ENCODE peak calls at places on chromosomes 7 and 10, in four cellular contexts. I is brain microvascular endothelial cell, D is colonic mucosa, X is AG04450. W is an unnamed sample.

GRCh38 chr10:69048103-69048502 is 39.8 kb upstream of the SRGN start:
- DNase-seq in X (no peak), D (no peak), I (peak), W (no peak)

GRCh38 chr10:50527438-50528043 is 96.2 kb downstream of the SGMS1 start:
- DNase-seq in D (no peak), X (no peak), I (no peak), W (no peak)

GRCh38 chr7:25758559-25758958 is 393.4 kb upstream of the NFE2L3 start:
- DNase-seq in I (no peak), X (no peak), D (no peak), W (no peak)

GRCh38 chr7:2033586-2034135 is 199.1 kb downstream of the MAD1L1 start:
- DNase-seq in X (no peak), I (no peak), D (no peak), W (no peak)

GRCh38 chr7:155685070-155685790 is 40.8 kb downstream of the RBM33 start:
- DNase-seq in X (no peak), I (no peak), D (no peak), W (no peak)

GRCh38 chr7:14195896-14196295 is 206.4 kb upstream of the ETV1 start:
- DNase-seq in X (no peak), I (no peak), D (no peak), W (no peak)

GRCh38 chr10:132449826-132450211 is 52.8 kb downstream of the PWWP2B start:
- DNase-seq in X (no peak), I (no peak), D (no peak), W (no peak)

GRCh38 chr7:102061981-102062390 is 224.7 kb upstream of the SH2B2 start:
- DNase-seq in D (no peak), X (no peak), I (no peak), W (no peak)

GRCh38 chr7:731440-732085 is 4.5 kb upstream of the PRKAR1B start:
- DNase-seq in I (no peak), X (no peak), D (no peak), W (no peak)

GRCh38 chr7:139230078-139230477 is 959 bp upstream of the UBN2 start:
- DNase-seq in D (no peak), I (no peak), X (no peak), W (peak)

GRCh38 chr7:157375410-157375809 is 38.6 kb downstream of the DNAJB6 start:
- DNase-seq in D (no peak), I (no peak), X (no peak), W (no peak)

GRCh38 chr10:119025776-119026175 is 3.7 kb upstream of the NANOS1 start:
- DNase-seq in I (no peak), D (no peak), X (no peak), W (no peak)

GRCh38 chr10:12041766-12042408 is 722 bp downstream of the UPF2 start:
- DNase-seq in I (peak), X (no peak), D (peak), W (peak)

GRCh38 chr7:150406311-150406564 is 27.1 kb downstream of the ZNF775 start:
- DNase-seq in D (no peak), I (no peak), X (no peak), W (no peak)

GRCh38 chr10:91251430-91252056 is 31.1 kb downstream of the PCGF5 start:
- DNase-seq in X (no peak), D (peak), I (peak), W (peak)

GRCh38 chr7:69748530-69748929 is 150.3 kb downstream of the AUTS2 start:
- DNase-seq in I (no peak), D (no peak), X (no peak), W (no peak)

GRCh38 chr10:132058111-132058745 is 7.5 kb upstream of the JAKMIP3 start:
- DNase-seq in D (no peak), I (no peak), X (no peak), W (no peak)

GRCh38 chr10:33163941-33164824 is 170.3 kb downstream of the NRP1 start:
- DNase-seq in D (no peak), X (no peak), I (peak), W (no peak)

GRCh38 chr10:1069680-1070079 is 13.5 kb downstream of the WDR37 start:
- DNase-seq in X (no peak), D (no peak), I (no peak), W (no peak)

GRCh38 chr10:125137601-125138438 is 22.5 kb downstream of the CTBP2 start:
- DNase-seq in X (no peak), I (no peak), D (peak), W (peak)

GRCh38 chr10:85612833-85613232 is 753.8 kb downstream of the GRID1 start:
- DNase-seq in D (no peak), X (no peak), I (no peak), W (no peak)

GRCh38 chr10:101559596-101560292 is 28.3 kb downstream of the POLL start:
- DNase-seq in D (no peak), I (no peak), X (no peak), W (no peak)

GRCh38 chr10:89367529-89367928 is 10.3 kb upstream of the IFIT1B start:
- DNase-seq in X (no peak), I (no peak), D (no peak), W (no peak)

GRCh38 chr10:63054889-63055606 is 78.1 kb upstream of the NRBF2 start:
- DNase-seq in X (no peak), I (no peak), D (no peak), W (no peak)

GRCh38 chr7:129199406-129199805 is 11.0 kb downstream of the SMO start:
- DNase-seq in D (no peak), X (no peak), I (no peak), W (no peak)

GRCh38 chr7:117582219-117582704 is 102.4 kb downstream of the CFTR start:
- DNase-seq in I (peak), X (peak), D (no peak), W (no peak)

GRCh38 chr10:71347587-71348395 is 28.7 kb downstream of the SLC29A3 start:
- DNase-seq in D (peak), X (no peak), I (no peak), W (peak)

GRCh38 chr10:5971315-5971832 is 6.0 kb downstream of the IL15RA start:
- DNase-seq in I (no peak), X (no peak), D (peak), W (peak)

GRCh38 chr7:153385502-153385901 is 626.0 kb downstream of the ACTR3B start:
- DNase-seq in D (no peak), X (no peak), I (no peak), W (no peak)
- H3K4me3 ChIP-seq in D (no peak), X (no peak), I (no peak), W (no peak)

GRCh38 chr7:42143605-42144252 is 93.3 kb downstream of the GLI3 start:
- DNase-seq in D (no peak), I (peak), X (no peak), W (no peak)
- H3K27ac ChIP-seq in D (no peak), I (no peak), X (no peak), W (no peak)

DNA sequence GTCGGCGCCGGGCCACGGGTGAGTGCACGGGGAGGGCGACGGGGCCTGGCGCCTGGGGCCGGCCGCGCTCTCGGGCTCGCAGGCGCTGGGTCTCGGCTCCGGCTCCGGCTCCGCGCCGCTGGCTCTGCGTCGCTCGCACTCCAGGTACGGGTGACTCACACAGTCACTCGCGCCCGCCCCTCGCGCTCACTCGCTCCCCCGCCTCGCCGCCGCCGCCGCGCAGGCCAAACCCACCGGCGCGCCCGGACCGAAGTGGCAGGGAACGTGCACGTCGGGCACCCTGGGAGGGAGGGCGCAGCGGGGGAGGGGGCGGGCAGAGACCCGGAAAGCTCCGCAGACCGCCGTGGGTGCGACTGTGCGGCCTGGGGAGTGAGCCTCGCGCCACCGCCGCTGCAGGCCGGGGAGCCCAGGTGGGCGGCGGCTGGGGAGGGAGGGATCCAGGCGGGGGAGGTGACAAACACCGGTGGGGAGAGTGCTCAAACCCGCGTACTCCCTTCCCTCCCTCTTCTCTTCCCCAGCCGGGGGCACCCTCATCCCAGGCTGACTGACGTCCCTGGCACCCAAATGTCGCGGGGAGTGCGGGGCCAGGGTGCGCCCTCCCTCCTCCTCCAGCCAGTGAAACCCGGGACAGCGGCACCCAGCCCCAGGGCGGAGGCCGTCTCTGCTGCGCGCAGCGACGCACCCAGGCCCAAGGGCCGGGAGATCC is 277.0 kb upstream of the NEBL start:
- DNase-seq in X (no peak), I (no peak), D (peak), W (peak)
- H3K4me3 ChIP-seq in X (peak), I (peak), D (peak), W (peak)

DNA sequence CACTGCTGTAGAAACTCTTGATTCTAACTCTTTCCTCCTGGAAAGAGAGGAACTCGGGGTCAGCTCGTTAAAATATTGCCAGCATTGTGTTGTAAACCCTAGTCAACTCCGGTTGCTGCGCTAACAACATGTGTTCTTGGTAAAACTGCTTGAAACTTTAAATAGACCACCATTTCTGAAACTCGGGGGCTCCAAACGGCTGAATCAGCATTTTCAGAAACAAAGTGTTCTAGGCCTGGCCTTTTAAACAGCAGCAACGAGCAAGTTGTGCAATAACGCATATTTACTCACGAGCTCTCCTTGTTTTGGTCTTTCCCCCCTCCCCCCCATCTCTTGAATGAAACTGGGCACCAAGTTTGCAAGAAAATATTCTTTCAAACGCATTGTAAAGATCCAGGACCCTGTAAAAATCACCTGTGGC is 9.2 kb upstream of the GRB10 start:
- DNase-seq in D (no peak), I (peak), X (no peak), W (no peak)
- H3K27ac ChIP-seq in D (no peak), I (peak), X (peak), W (no peak)

GRCh38 chr7:98867271-98867701 is 2.5 kb downstream of the TMEM130 start:
- DNase-seq in D (no peak), X (no peak), I (no peak), W (no peak)
- H3K4me3 ChIP-seq in D (no peak), X (no peak), I (no peak), W (no peak)

GRCh38 chr7:80749270-80749669 is 110.8 kb downstream of the CD36 start:
- DNase-seq in I (no peak), D (no peak), X (no peak), W (peak)
- H3K27ac ChIP-seq in I (no peak), D (no peak), X (no peak), W (no peak)

DNA sequence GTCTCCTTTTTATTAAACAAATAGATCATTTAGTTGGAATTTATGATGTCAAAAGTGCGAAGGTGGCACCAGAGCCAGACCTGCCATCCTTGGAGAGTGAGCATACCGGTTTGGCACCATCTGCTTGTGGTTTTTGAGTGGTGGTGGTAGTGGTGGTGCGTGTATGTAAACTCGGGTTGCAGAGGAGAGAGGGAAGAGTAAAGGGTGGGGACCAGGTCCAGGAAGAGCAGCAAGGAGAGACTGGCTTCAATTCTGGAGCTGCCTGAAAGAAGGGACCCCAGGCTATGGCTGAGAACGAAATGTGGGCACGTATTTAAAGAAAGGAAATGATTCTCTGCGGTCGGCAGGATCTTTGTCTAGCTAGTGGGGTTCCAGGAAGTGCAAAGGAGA is 547 bp upstream of the GOLGA7B start:
- DNase-seq in X (no peak), I (no peak), D (peak), W (peak)
- H3K4me3 ChIP-seq in X (no peak), I (no peak), D (peak), W (peak)

GRCh38 chr7:27933691-27934565 is 194.0 kb downstream of the TAX1BP1 start:
- DNase-seq in D (no peak), X (no peak), I (no peak), W (no peak)
- H3K27ac ChIP-seq in D (no peak), X (no peak), I (no peak), W (no peak)

GRCh38 chr10:31134303-31134928 is 102.8 kb upstream of the ZNF438 start:
- DNase-seq in D (no peak), X (no peak), I (peak), W (no peak)
- H3K4me3 ChIP-seq in D (peak), X (peak), I (peak), W (peak)